ENCODE peak calls at places on chromosomes 7 and 10, in seven cellular contexts. L, U, Y, Q, P, C and O are unnamed samples.

GRCh38 chr7:70952311-70952710 is 179.6 kb upstream of the GALNT17 start:
- DNase-seq in L (no peak), U (no peak), Y (no peak), Q (no peak), P (no peak), C (no peak), O (no peak)

GRCh38 chr7:851204-851603 is 18.9 kb downstream of the SUN1 start:
- DNase-seq in L (no peak), U (no peak), Y (no peak), Q (no peak), P (no peak), C (no peak), O (peak)

GRCh38 chr10:84269773-84270172 is 24.9 kb downstream of the RGR start:
- DNase-seq in L (no peak), U (no peak), Y (no peak), Q (no peak), P (no peak), C (peak), O (no peak)

GRCh38 chr7:1454471-1455065 is 4.7 kb downstream of the MICALL2 start:
- DNase-seq in L (no peak), U (no peak), Y (no peak), Q (no peak), P (no peak), C (no peak), O (no peak)

GRCh38 chr7:135335628-135336139 is 102.0 kb downstream of the STRA8 start:
- DNase-seq in L (peak), U (peak), Y (peak), Q (peak), P (no peak), C (peak), O (peak)

GRCh38 chr10:49318751-49319150 is 19.8 kb downstream of the C10orf71 start:
- DNase-seq in L (no peak), U (no peak), Y (no peak), Q (no peak), P (no peak), C (no peak), O (no peak)

GRCh38 chr7:16129431-16130126 is 291.8 kb downstream of the CRPPA start:
- DNase-seq in L (peak), U (no peak), Y (no peak), Q (no peak), P (no peak), C (peak), O (peak)

GRCh38 chr10:62826275-62826674 is 10.1 kb upstream of the EGR2 start:
- DNase-seq in L (no peak), U (no peak), Y (no peak), Q (peak), P (no peak), C (no peak), O (no peak)